ENCODE peak calls at places on chromosomes 11 and 22, in five cellular contexts. One of them, this sample, is unnamed.
A peak's percentile ranks its signal among the peaks of the same experiment; 100 is the strongest.

GRCh38 chr11:113574171-113574570 is 99.0 kb upstream of the DRD2 start:
- DNase-seq in aorta: no peak
- DNase-seq in mucosa of descending colon: no peak
- DNase-seq in effector memory CD4-positive, alpha-beta T cell: no peak
- DNase-seq in cardiac muscle cell: no peak
- DNase-seq in this sample: no peak

GRCh38 chr22:37569009-37569920 is 9.0 kb downstream of the CDC42EP1 start:
- DNase-seq in aorta: no peak
- DNase-seq in cardiac muscle cell: no peak
- DNase-seq in effector memory CD4-positive, alpha-beta T cell: no peak
- DNase-seq in mucosa of descending colon: peak; percentile 90
- DNase-seq in this sample: no peak

GRCh38 chr11:27281740-27282139 is 81.3 kb downstream of the CCDC34 start:
- DNase-seq in cardiac muscle cell: no peak
- DNase-seq in effector memory CD4-positive, alpha-beta T cell: no peak
- DNase-seq in aorta: no peak
- DNase-seq in mucosa of descending colon: no peak
- DNase-seq in this sample: no peak

GRCh38 chr11:72826191-72826941 is 12.2 kb downstream of the ATG16L2 start:
- DNase-seq in aorta: no peak
- DNase-seq in cardiac muscle cell: no peak
- DNase-seq in mucosa of descending colon: no peak
- DNase-seq in effector memory CD4-positive, alpha-beta T cell: no peak
- DNase-seq in this sample: no peak

GRCh38 chr11:25065711-25066110 is 568.9 kb downstream of the LUZP2 start:
- DNase-seq in effector memory CD4-positive, alpha-beta T cell: no peak
- DNase-seq in mucosa of descending colon: no peak
- DNase-seq in aorta: no peak
- DNase-seq in cardiac muscle cell: no peak
- DNase-seq in this sample: no peak

GRCh38 chr11:123063396-123064267 is 1.7 kb upstream of the HSPA8 start:
- DNase-seq in cardiac muscle cell: no peak
- DNase-seq in mucosa of descending colon: no peak
- DNase-seq in effector memory CD4-positive, alpha-beta T cell: no peak
- DNase-seq in aorta: peak; percentile 65
- DNase-seq in this sample: peak; percentile 61

GRCh38 chr11:121473064-121473777 is 20.5 kb upstream of the SORL1-AS1 start:
- DNase-seq in cardiac muscle cell: no peak
- DNase-seq in mucosa of descending colon: no peak
- DNase-seq in aorta: peak; percentile 77
- DNase-seq in effector memory CD4-positive, alpha-beta T cell: no peak
- DNase-seq in this sample: no peak

GRCh38 chr11:123815116-123815515 is 9.0 kb upstream of the OR6M1 start:
- DNase-seq in aorta: no peak
- DNase-seq in effector memory CD4-positive, alpha-beta T cell: no peak
- DNase-seq in mucosa of descending colon: no peak
- DNase-seq in cardiac muscle cell: no peak
- DNase-seq in this sample: no peak

GRCh38 chr11:86510097-86510496 is 135.4 kb downstream of the CCDC81 start:
- DNase-seq in mucosa of descending colon: no peak
- DNase-seq in cardiac muscle cell: no peak
- DNase-seq in effector memory CD4-positive, alpha-beta T cell: no peak
- DNase-seq in aorta: no peak
- DNase-seq in this sample: no peak

GRCh38 chr11:63813563-63814382 is 517 bp downstream of the SPINDOC start:
- DNase-seq in mucosa of descending colon: peak; percentile 64
- DNase-seq in cardiac muscle cell: peak; percentile 73
- DNase-seq in aorta: peak; percentile 72
- DNase-seq in effector memory CD4-positive, alpha-beta T cell: peak; percentile 13
- DNase-seq in this sample: peak; percentile 16

GRCh38 chr11:129021295-129021694 is 78.6 kb upstream of the TP53AIP1 start:
- DNase-seq in aorta: no peak
- DNase-seq in mucosa of descending colon: no peak
- DNase-seq in effector memory CD4-positive, alpha-beta T cell: no peak
- DNase-seq in cardiac muscle cell: no peak
- DNase-seq in this sample: no peak

GRCh38 chr11:113160652-113161051 is 153.7 kb upstream of the TTC12 start:
- DNase-seq in cardiac muscle cell: no peak
- DNase-seq in mucosa of descending colon: no peak
- DNase-seq in aorta: no peak
- DNase-seq in effector memory CD4-positive, alpha-beta T cell: no peak
- DNase-seq in this sample: no peak

GRCh38 chr11:126282361-126282741 is 542 bp upstream of the TIRAP start:
- DNase-seq in cardiac muscle cell: peak; percentile 35
- DNase-seq in aorta: peak; percentile 78
- DNase-seq in mucosa of descending colon: peak; percentile 69
- DNase-seq in effector memory CD4-positive, alpha-beta T cell: no peak
- DNase-seq in this sample: peak; percentile 38

GRCh38 chr11:441043-441417 is 781 bp downstream of the ANO9 start:
- DNase-seq in aorta: no peak
- DNase-seq in mucosa of descending colon: no peak
- DNase-seq in cardiac muscle cell: no peak
- DNase-seq in effector memory CD4-positive, alpha-beta T cell: no peak
- DNase-seq in this sample: no peak

GRCh38 chr11:18352581-18352980 is 30.2 kb downstream of the GTF2H1 start:
- DNase-seq in aorta: no peak
- DNase-seq in mucosa of descending colon: no peak
- DNase-seq in effector memory CD4-positive, alpha-beta T cell: no peak
- DNase-seq in cardiac muscle cell: no peak
- DNase-seq in this sample: no peak

GRCh38 chr11:126718319-126718718 is 282.3 kb downstream of the KIRREL3 start:
- DNase-seq in effector memory CD4-positive, alpha-beta T cell: no peak
- DNase-seq in cardiac muscle cell: no peak
- DNase-seq in aorta: no peak
- DNase-seq in mucosa of descending colon: no peak
- DNase-seq in this sample: no peak

GRCh38 chr11:32259641-32260081 is 168.8 kb downstream of the RCN1 start:
- DNase-seq in aorta: peak; percentile 47
- DNase-seq in effector memory CD4-positive, alpha-beta T cell: no peak
- DNase-seq in mucosa of descending colon: no peak
- DNase-seq in cardiac muscle cell: peak; percentile 66
- DNase-seq in this sample: no peak

GRCh38 chr22:47061226-47061625 is 298.8 kb downstream of the TBC1D22A start:
- DNase-seq in mucosa of descending colon: no peak
- DNase-seq in cardiac muscle cell: no peak
- DNase-seq in aorta: no peak
- DNase-seq in effector memory CD4-positive, alpha-beta T cell: no peak
- DNase-seq in this sample: no peak

GRCh38 chr11:57307666-57308270 is 17.0 kb downstream of the TNKS1BP1 start:
- DNase-seq in aorta: no peak
- DNase-seq in cardiac muscle cell: no peak
- DNase-seq in mucosa of descending colon: no peak
- DNase-seq in effector memory CD4-positive, alpha-beta T cell: no peak
- DNase-seq in this sample: no peak

GRCh38 chr11:57308426-57309060 is 16.2 kb downstream of the TNKS1BP1 start:
- DNase-seq in aorta: no peak
- DNase-seq in effector memory CD4-positive, alpha-beta T cell: no peak
- DNase-seq in cardiac muscle cell: no peak
- DNase-seq in mucosa of descending colon: peak; percentile 45
- DNase-seq in this sample: no peak

GRCh38 chr11:57310091-57310490 is 14.7 kb downstream of the TNKS1BP1 start:
- DNase-seq in mucosa of descending colon: peak; percentile 46
- DNase-seq in aorta: peak; percentile 50
- DNase-seq in effector memory CD4-positive, alpha-beta T cell: no peak
- DNase-seq in cardiac muscle cell: no peak
- DNase-seq in this sample: no peak

GRCh38 chr11:57310630-57311086 is 14.1 kb downstream of the TNKS1BP1 start:
- DNase-seq in aorta: no peak
- DNase-seq in effector memory CD4-positive, alpha-beta T cell: no peak
- DNase-seq in mucosa of descending colon: no peak
- DNase-seq in cardiac muscle cell: peak; percentile 63
- DNase-seq in this sample: no peak

DNA sequence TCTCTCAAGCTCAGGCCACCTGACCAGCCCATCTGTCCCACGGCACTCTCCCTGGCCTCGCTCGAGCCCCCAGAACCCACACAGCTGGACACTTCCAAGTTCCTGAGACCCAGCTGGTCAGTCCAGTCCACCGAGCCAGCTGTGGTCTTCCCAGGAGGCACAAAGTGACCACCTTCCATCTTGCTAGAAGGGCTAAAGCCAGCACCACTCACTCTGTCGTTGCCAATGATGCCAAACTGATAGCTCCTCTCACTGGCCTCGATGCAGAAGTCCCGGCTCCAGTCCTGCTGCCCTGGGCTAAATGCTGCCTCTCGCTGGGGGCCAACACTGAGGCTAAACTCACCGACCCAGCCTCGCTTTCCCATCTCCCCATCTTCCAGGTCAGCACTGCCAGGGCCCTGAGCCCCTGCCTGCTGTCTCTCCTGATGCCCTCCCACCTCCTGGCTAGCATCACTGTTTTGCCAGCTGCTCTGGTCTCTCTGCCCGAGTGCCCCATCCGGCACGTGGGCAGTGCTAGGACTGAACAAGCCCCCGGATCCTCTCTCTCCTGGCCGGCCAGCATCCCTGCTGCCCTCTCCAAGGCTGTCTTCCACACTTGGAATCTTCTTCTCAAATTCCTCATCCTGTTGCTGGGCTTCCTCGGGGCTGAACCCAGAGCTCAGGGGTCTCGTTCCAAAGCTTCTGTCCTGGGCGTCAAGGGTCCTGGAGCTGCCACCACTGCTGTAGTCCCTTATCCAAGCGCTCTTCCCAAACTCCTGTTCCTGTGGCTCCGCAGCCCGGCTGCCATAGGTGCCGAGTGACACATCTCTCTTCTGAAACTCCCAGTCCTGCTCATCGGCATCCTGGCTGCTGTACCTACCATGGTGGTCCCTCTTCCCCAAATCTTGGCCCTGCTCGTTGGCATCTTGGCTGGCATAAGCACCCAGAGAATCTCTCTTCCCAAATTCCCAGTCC is 15.4 kb downstream of the TNKS1BP1 start:
- DNase-seq in cardiac muscle cell: no peak
- DNase-seq in mucosa of descending colon: peak; percentile 45
- DNase-seq in effector memory CD4-positive, alpha-beta T cell: no peak
- DNase-seq in aorta: no peak
- DNase-seq in this sample: no peak
- H3K4me1 ChIP-seq in cardiac muscle cell: peaks cover 30% of the 10 kb centered on the region
- H3K4me1 ChIP-seq in mucosa of descending colon: peaks cover 33% of the 10 kb centered on the region
- H3K4me1 ChIP-seq in effector memory CD4-positive, alpha-beta T cell: peaks cover 7% of the 10 kb centered on the region
- H3K4me1 ChIP-seq in aorta: no peaks in the 10 kb centered on the region
- H3K4me1 ChIP-seq in this sample: no peaks in the 10 kb centered on the region

GRCh38 chr11:67355023-67355793 is 1.9 kb upstream of the POLD4 start:
- DNase-seq in aorta: no peak
- DNase-seq in mucosa of descending colon: peak; percentile 63
- DNase-seq in cardiac muscle cell: no peak
- DNase-seq in effector memory CD4-positive, alpha-beta T cell: no peak
- DNase-seq in this sample: no peak
- H3K4me3 ChIP-seq in aorta: no peak overlapping the region
- H3K4me3 ChIP-seq in mucosa of descending colon: no peak overlapping the region
- H3K4me3 ChIP-seq in cardiac muscle cell: no peak overlapping the region
- H3K4me3 ChIP-seq in effector memory CD4-positive, alpha-beta T cell: no peak overlapping the region
- H3K4me3 ChIP-seq in this sample: no peak overlapping the region

GRCh38 chr11:12210200-12210599 is 99.8 kb downstream of the MICAL2 start:
- DNase-seq in cardiac muscle cell: no peak
- DNase-seq in aorta: no peak
- DNase-seq in mucosa of descending colon: no peak
- DNase-seq in effector memory CD4-positive, alpha-beta T cell: no peak
- DNase-seq in this sample: no peak
- H3K4me1 ChIP-seq in cardiac muscle cell: peaks cover 2% of the 10 kb centered on the region
- H3K4me1 ChIP-seq in aorta: no peaks in the 10 kb centered on the region
- H3K4me1 ChIP-seq in mucosa of descending colon: peaks cover 5% of the 10 kb centered on the region
- H3K4me1 ChIP-seq in effector memory CD4-positive, alpha-beta T cell: no peaks in the 10 kb centered on the region
- H3K4me1 ChIP-seq in this sample: no peaks in the 10 kb centered on the region

GRCh38 chr11:65316311-65316978 is 1.8 kb downstream of the CDC42EP2 start:
- DNase-seq in cardiac muscle cell: no peak
- DNase-seq in mucosa of descending colon: no peak
- DNase-seq in effector memory CD4-positive, alpha-beta T cell: no peak
- DNase-seq in aorta: no peak
- DNase-seq in this sample: no peak

GRCh38 chr11:65315866-65316233 is 1.2 kb downstream of the CDC42EP2 start:
- DNase-seq in aorta: no peak
- DNase-seq in mucosa of descending colon: no peak
- DNase-seq in cardiac muscle cell: no peak
- DNase-seq in effector memory CD4-positive, alpha-beta T cell: no peak
- DNase-seq in this sample: no peak

GRCh38 chr11:65315204-65315865 is 669 bp downstream of the CDC42EP2 start:
- DNase-seq in effector memory CD4-positive, alpha-beta T cell: peak; percentile 70
- DNase-seq in aorta: peak; percentile 84
- DNase-seq in mucosa of descending colon: peak; percentile 86
- DNase-seq in cardiac muscle cell: peak; percentile 92
- DNase-seq in this sample: peak; percentile 68

GRCh38 chr11:65314501-65315203 is at the start of gene CDC42EP2:
- DNase-seq in cardiac muscle cell: peak; percentile 94
- DNase-seq in mucosa of descending colon: peak; percentile 91
- DNase-seq in effector memory CD4-positive, alpha-beta T cell: peak; percentile 69
- DNase-seq in aorta: peak; percentile 88
- DNase-seq in this sample: peak; percentile 58

GRCh38 chr11:65316979-65317786 is 2.5 kb downstream of the CDC42EP2 start:
- DNase-seq in aorta: peak; percentile 70
- DNase-seq in effector memory CD4-positive, alpha-beta T cell: no peak
- DNase-seq in mucosa of descending colon: peak; percentile 89
- DNase-seq in cardiac muscle cell: no peak
- DNase-seq in this sample: no peak
- H3K4me3 ChIP-seq in aorta: no peak overlapping the region
- H3K4me3 ChIP-seq in effector memory CD4-positive, alpha-beta T cell: no peak overlapping the region
- H3K4me3 ChIP-seq in mucosa of descending colon: no peak overlapping the region
- H3K4me3 ChIP-seq in cardiac muscle cell: no peak overlapping the region
- H3K4me3 ChIP-seq in this sample: no peak overlapping the region

GRCh38 chr11:10641314-10642206 is 52.0 kb downstream of the IRAG1 start:
- DNase-seq in cardiac muscle cell: no peak
- DNase-seq in aorta: no peak
- DNase-seq in mucosa of descending colon: no peak
- DNase-seq in effector memory CD4-positive, alpha-beta T cell: no peak
- DNase-seq in this sample: no peak
- H3K4me1 ChIP-seq in cardiac muscle cell: no peaks in the 10 kb centered on the region
- H3K4me1 ChIP-seq in aorta: peaks cover 2% of the 10 kb centered on the region
- H3K4me1 ChIP-seq in mucosa of descending colon: no peaks in the 10 kb centered on the region
- H3K4me1 ChIP-seq in effector memory CD4-positive, alpha-beta T cell: no peaks in the 10 kb centered on the region
- H3K4me1 ChIP-seq in this sample: no peaks in the 10 kb centered on the region

DNA sequence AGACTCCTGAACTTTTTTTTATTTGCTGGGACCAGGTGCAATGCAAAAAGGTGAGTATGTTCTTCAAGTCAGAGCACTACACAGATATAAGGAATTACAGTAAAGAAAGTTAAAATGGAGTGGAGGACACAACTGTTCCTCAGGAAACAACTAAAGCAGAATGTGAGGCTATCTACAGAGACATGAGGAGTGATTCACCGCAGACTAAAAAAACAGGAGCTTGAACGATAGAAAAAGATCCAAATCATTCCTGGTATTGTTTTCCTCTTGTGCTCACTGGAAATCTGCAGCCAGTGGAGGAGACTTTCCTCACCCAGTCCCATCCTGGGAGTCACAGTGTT is 106.2 kb downstream of the ABTB2 start:
- DNase-seq in cardiac muscle cell: no peak
- DNase-seq in effector memory CD4-positive, alpha-beta T cell: no peak
- DNase-seq in aorta: no peak
- DNase-seq in mucosa of descending colon: no peak
- DNase-seq in this sample: no peak
- H3K4me3 ChIP-seq in cardiac muscle cell: no peak overlapping the region
- H3K4me3 ChIP-seq in effector memory CD4-positive, alpha-beta T cell: no peak overlapping the region
- H3K4me3 ChIP-seq in aorta: no peak overlapping the region
- H3K4me3 ChIP-seq in mucosa of descending colon: no peak overlapping the region
- H3K4me3 ChIP-seq in this sample: peak overlapping the region; percentile 40